ENCODE peak calls at places on chromosomes 7 and 10, in eight cellular contexts. N is activated CD4-positive, alpha-beta T cell treated with anti-CD3 and anti-CD28 coated beads, Interleukin-2, amount 50 U/mL, for 1 hour; Q is stromal cell of bone marrow; Z is heart right ventricle; F is Caki2; L is stimulated activated CD8-positive, alpha-beta memory T cell treated with anti-CD3 and anti-CD28 coated beads, Interleukin-15, amount 100 ng/mL, for 48 hours; M is AG10803; I is upper lobe of right lung. D is an unnamed sample.

GRCh38 chr7:86282014-86282682 is 361.6 kb upstream of the GRM3 start:
- DNase-seq in Q (no peak), F (no peak), I (peak), N (no peak), M (no peak), L (no peak), Z (no peak), D (no peak)

GRCh38 chr10:70832852-70833542 is 17.2 kb downstream of the SGPL1 start:
- DNase-seq in I (no peak), Z (no peak), Q (peak), N (no peak), M (peak), F (no peak), L (no peak), D (peak)

GRCh38 chr10:49778197-49778596 is 16.1 kb upstream of the OGDHL start:
- DNase-seq in Z (no peak), N (no peak), F (no peak), M (no peak), Q (no peak), I (no peak), L (no peak), D (no peak)

GRCh38 chr10:79601939-79602338 is 8.8 kb upstream of the SFTPA1 start:
- DNase-seq in M (no peak), Z (no peak), F (no peak), I (no peak), L (no peak), Q (no peak), N (no peak), D (no peak)

GRCh38 chr10:523925-524324 is 165.5 kb downstream of the DIP2C start:
- DNase-seq in N (no peak), Q (no peak), M (no peak), I (peak), L (no peak), Z (no peak), F (no peak), D (no peak)

GRCh38 chr10:79168231-79168630 is 99.5 kb downstream of the ZMIZ1 start:
- DNase-seq in M (no peak), Z (no peak), I (no peak), Q (no peak), L (no peak), F (no peak), N (no peak), D (no peak)

GRCh38 chr10:104297697-104298660 is 29.0 kb downstream of the GSTO2 start:
- DNase-seq in Q (no peak), M (peak), N (peak), I (no peak), F (no peak), L (no peak), Z (no peak), D (no peak)

GRCh38 chr7:45573636-45574470 is at the start of gene ADCY1:
- DNase-seq in F (no peak), M (no peak), Q (no peak), I (no peak), N (no peak), Z (no peak), L (no peak), D (no peak)

GRCh38 chr7:2120251-2120660 is 112.5 kb downstream of the MAD1L1 start:
- DNase-seq in N (peak), Z (no peak), M (no peak), L (peak), F (no peak), I (no peak), Q (no peak), D (no peak)

GRCh38 chr7:66198461-66198860 is 6.7 kb upstream of the TPST1 start:
- DNase-seq in N (no peak), M (no peak), I (no peak), Q (no peak), Z (no peak), L (no peak), F (no peak), D (no peak)

GRCh38 chr7:71300603-71301002 is 168.7 kb downstream of the GALNT17 start:
- DNase-seq in I (no peak), N (no peak), Q (no peak), L (no peak), Z (no peak), F (no peak), M (no peak), D (no peak)

GRCh38 chr10:70913546-70914240 is 25.3 kb upstream of the PCBD1 start:
- DNase-seq in M (no peak), F (no peak), Z (no peak), N (no peak), L (no peak), Q (no peak), I (peak), D (no peak)

GRCh38 chr10:124737708-124738107 is 6.5 kb downstream of the FAM53B start:
- DNase-seq in I (no peak), F (no peak), M (no peak), N (no peak), Z (no peak), L (no peak), Q (no peak), D (no peak)

GRCh38 chr7:14381306-14381705 is 391.8 kb upstream of the ETV1 start:
- DNase-seq in Z (no peak), N (no peak), I (no peak), L (no peak), Q (no peak), M (peak), F (no peak), D (no peak)

GRCh38 chr7:16791895-16792294 is 12.9 kb downstream of the AGR2 start:
- DNase-seq in L (no peak), Q (no peak), N (no peak), F (no peak), Z (no peak), I (no peak), M (no peak), D (no peak)

GRCh38 chr10:24952146-24952700 is at the start of gene PRTFDC1:
- DNase-seq in Q (no peak), Z (peak), I (peak), F (no peak), N (peak), M (no peak), L (no peak), D (no peak)

GRCh38 chr10:129756912-129757861 is 206.9 kb downstream of the EBF3 start:
- DNase-seq in I (peak), M (peak), L (no peak), N (no peak), F (no peak), Q (no peak), Z (peak), D (no peak)

GRCh38 chr7:142431491-142431890 is 173.6 kb upstream of the PRSS58 start:
- DNase-seq in Z (no peak), F (no peak), N (no peak), Q (no peak), I (no peak), L (no peak), M (peak), D (no peak)

GRCh38 chr10:87961314-87961713 is 97.9 kb downstream of the PTEN start:
- DNase-seq in I (no peak), F (peak), L (no peak), Q (peak), M (peak), N (no peak), Z (no peak), D (peak)

GRCh38 chr7:17530249-17530648 is 231.8 kb downstream of the AHR start:
- DNase-seq in F (no peak), Z (no peak), I (no peak), M (peak), Q (no peak), L (no peak), N (no peak), D (no peak)

GRCh38 chr10:44384601-44385422 is at the start of gene CXCL12:
- DNase-seq in M (peak), I (peak), Q (peak), N (no peak), Z (peak), L (no peak), F (no peak), D (no peak)

GRCh38 chr7:150425670-150426069 is 24.8 kb upstream of the GIMAP8 start:
- DNase-seq in Z (no peak), F (no peak), I (no peak), M (no peak), Q (no peak), N (no peak), L (no peak), D (no peak)

GRCh38 chr10:34286136-34286739 is 528.9 kb downstream of the PARD3 start:
- DNase-seq in N (no peak), L (no peak), Z (no peak), Q (no peak), M (peak), F (peak), I (no peak), D (peak)

GRCh38 chr10:4541292-4541691 is 284.7 kb upstream of the AKR1E2 start:
- DNase-seq in N (no peak), F (peak), I (no peak), M (peak), L (no peak), Q (peak), Z (no peak), D (peak)

GRCh38 chr10:80530251-80530650 is 7.5 kb upstream of the SH2D4B start:
- DNase-seq in N (peak), F (no peak), M (peak), L (peak), Q (no peak), I (no peak), Z (peak), D (peak)

GRCh38 chr7:74033372-74034311 is 5.7 kb downstream of the ELN start:
- DNase-seq in Z (peak), M (no peak), N (no peak), L (no peak), F (no peak), Q (peak), I (peak), D (no peak)

GRCh38 chr10:59303018-59303417 is 59.3 kb downstream of the FAM13C start:
- DNase-seq in Z (no peak), F (no peak), L (no peak), M (no peak), Q (no peak), N (no peak), I (no peak), D (no peak)

GRCh38 chr7:142345817-142346216 is 88.0 kb upstream of the PRSS58 start:
- DNase-seq in F (no peak), Q (no peak), Z (no peak), L (peak), M (no peak), N (no peak), I (no peak), D (no peak)

D was measured in RCC 7860.